ENCODE peak calls at places on chromosomes 12 and 14, in nine cellular contexts. One of them, this sample, is unnamed.
A peak's percentile ranks its signal among the peaks of the same experiment; 100 is the strongest.

GRCh38 chr12:79421236-79421740 is 269.5 kb downstream of the PAWR start:
- DNase-seq in activated naive CD4-positive, alpha-beta T cell: no peak
- DNase-seq in naive thymus-derived CD8-positive, alpha-beta T cell: no peak
- DNase-seq in progenitor cell of endocrine pancreas: no peak
- DNase-seq in HT-29: no peak
- DNase-seq in SK-N-SH: no peak
- DNase-seq in gastrocnemius medialis: no peak
- DNase-seq in H7: no peak
- DNase-seq in HS-5: no peak
- DNase-seq in this sample: no peak

GRCh38 chr12:91142184-91142583 is 30.9 kb upstream of the LUM start:
- DNase-seq in activated naive CD4-positive, alpha-beta T cell: no peak
- DNase-seq in progenitor cell of endocrine pancreas: no peak
- DNase-seq in HS-5: no peak
- DNase-seq in gastrocnemius medialis: no peak
- DNase-seq in SK-N-SH: no peak
- DNase-seq in naive thymus-derived CD8-positive, alpha-beta T cell: no peak
- DNase-seq in H7: no peak
- DNase-seq in HT-29: no peak
- DNase-seq in this sample: no peak

GRCh38 chr12:15230751-15231150 is 9.5 kb upstream of the RERG start:
- DNase-seq in naive thymus-derived CD8-positive, alpha-beta T cell: no peak
- DNase-seq in H7: no peak
- DNase-seq in gastrocnemius medialis: no peak
- DNase-seq in progenitor cell of endocrine pancreas: no peak
- DNase-seq in HS-5: no peak
- DNase-seq in activated naive CD4-positive, alpha-beta T cell: no peak
- DNase-seq in SK-N-SH: no peak
- DNase-seq in HT-29: no peak
- DNase-seq in this sample: no peak

GRCh38 chr12:112798019-112798760 is 6.6 kb downstream of the RPH3A start:
- DNase-seq in naive thymus-derived CD8-positive, alpha-beta T cell: no peak
- DNase-seq in H7: no peak
- DNase-seq in activated naive CD4-positive, alpha-beta T cell: no peak
- DNase-seq in progenitor cell of endocrine pancreas: no peak
- DNase-seq in HT-29: no peak
- DNase-seq in gastrocnemius medialis: no peak
- DNase-seq in HS-5: no peak
- DNase-seq in SK-N-SH: peak; percentile 30
- DNase-seq in this sample: peak; percentile 31

GRCh38 chr14:61174395-61175386 is 106.4 kb downstream of the TMEM30B start:
- DNase-seq in naive thymus-derived CD8-positive, alpha-beta T cell: no peak
- DNase-seq in gastrocnemius medialis: no peak
- DNase-seq in H7: peak; percentile 20
- DNase-seq in HT-29: no peak
- DNase-seq in activated naive CD4-positive, alpha-beta T cell: no peak
- DNase-seq in progenitor cell of endocrine pancreas: no peak
- DNase-seq in SK-N-SH: no peak
- DNase-seq in HS-5: no peak
- DNase-seq in this sample: no peak

GRCh38 chr14:90968025-90968424 is 92.4 kb downstream of the RPS6KA5 start:
- DNase-seq in progenitor cell of endocrine pancreas: no peak
- DNase-seq in HT-29: no peak
- DNase-seq in SK-N-SH: no peak
- DNase-seq in naive thymus-derived CD8-positive, alpha-beta T cell: no peak
- DNase-seq in HS-5: no peak
- DNase-seq in activated naive CD4-positive, alpha-beta T cell: no peak
- DNase-seq in H7: no peak
- DNase-seq in gastrocnemius medialis: no peak
- DNase-seq in this sample: no peak

GRCh38 chr12:84634526-84634925 is 278.1 kb downstream of the SLC6A15 start:
- DNase-seq in progenitor cell of endocrine pancreas: no peak
- DNase-seq in H7: no peak
- DNase-seq in SK-N-SH: no peak
- DNase-seq in gastrocnemius medialis: no peak
- DNase-seq in naive thymus-derived CD8-positive, alpha-beta T cell: no peak
- DNase-seq in HT-29: no peak
- DNase-seq in activated naive CD4-positive, alpha-beta T cell: no peak
- DNase-seq in HS-5: no peak
- DNase-seq in this sample: no peak

GRCh38 chr14:104746071-104746545 is 6.8 kb upstream of the SIVA1 start:
- DNase-seq in naive thymus-derived CD8-positive, alpha-beta T cell: no peak
- DNase-seq in HT-29: no peak
- DNase-seq in H7: no peak
- DNase-seq in gastrocnemius medialis: peak; percentile 21
- DNase-seq in progenitor cell of endocrine pancreas: no peak
- DNase-seq in SK-N-SH: no peak
- DNase-seq in activated naive CD4-positive, alpha-beta T cell: no peak
- DNase-seq in HS-5: no peak
- DNase-seq in this sample: no peak

GRCh38 chr12:6120796-6121473 is 3.5 kb downstream of the VWF start:
- DNase-seq in H7: no peak
- DNase-seq in progenitor cell of endocrine pancreas: no peak
- DNase-seq in activated naive CD4-positive, alpha-beta T cell: no peak
- DNase-seq in HT-29: no peak
- DNase-seq in naive thymus-derived CD8-positive, alpha-beta T cell: no peak
- DNase-seq in HS-5: no peak
- DNase-seq in gastrocnemius medialis: no peak
- DNase-seq in SK-N-SH: no peak
- DNase-seq in this sample: no peak

GRCh38 chr12:16062611-16063010 is 151.5 kb downstream of the DERA start:
- DNase-seq in progenitor cell of endocrine pancreas: no peak
- DNase-seq in H7: no peak
- DNase-seq in HT-29: no peak
- DNase-seq in activated naive CD4-positive, alpha-beta T cell: no peak
- DNase-seq in gastrocnemius medialis: no peak
- DNase-seq in naive thymus-derived CD8-positive, alpha-beta T cell: no peak
- DNase-seq in HS-5: peak; percentile 25
- DNase-seq in SK-N-SH: no peak
- DNase-seq in this sample: no peak

GRCh38 chr12:55068416-55069010 is 48.7 kb downstream of the NEUROD4 start:
- DNase-seq in naive thymus-derived CD8-positive, alpha-beta T cell: no peak
- DNase-seq in HS-5: peak; percentile 18
- DNase-seq in gastrocnemius medialis: no peak
- DNase-seq in progenitor cell of endocrine pancreas: peak; percentile 16
- DNase-seq in activated naive CD4-positive, alpha-beta T cell: no peak
- DNase-seq in HT-29: peak; percentile 62
- DNase-seq in SK-N-SH: peak; percentile 48
- DNase-seq in H7: peak; percentile 59
- DNase-seq in this sample: peak; percentile 35

GRCh38 chr12:53078425-53079225 is 565 bp downstream of the SPRYD3 start:
- DNase-seq in HT-29: peak; percentile 79
- DNase-seq in naive thymus-derived CD8-positive, alpha-beta T cell: peak; percentile 47
- DNase-seq in progenitor cell of endocrine pancreas: no peak
- DNase-seq in gastrocnemius medialis: no peak
- DNase-seq in H7: no peak
- DNase-seq in SK-N-SH: no peak
- DNase-seq in activated naive CD4-positive, alpha-beta T cell: peak; percentile 52
- DNase-seq in HS-5: peak; percentile 11
- DNase-seq in this sample: no peak

GRCh38 chr14:75315143-75315542 is 36.5 kb downstream of the FOS start:
- DNase-seq in HS-5: no peak
- DNase-seq in activated naive CD4-positive, alpha-beta T cell: no peak
- DNase-seq in progenitor cell of endocrine pancreas: no peak
- DNase-seq in HT-29: no peak
- DNase-seq in H7: no peak
- DNase-seq in gastrocnemius medialis: peak; percentile 12
- DNase-seq in naive thymus-derived CD8-positive, alpha-beta T cell: no peak
- DNase-seq in SK-N-SH: peak; percentile 45
- DNase-seq in this sample: no peak

GRCh38 chr14:51834218-51834617 is 26.2 kb upstream of the GNG2 start:
- DNase-seq in gastrocnemius medialis: no peak
- DNase-seq in HT-29: no peak
- DNase-seq in naive thymus-derived CD8-positive, alpha-beta T cell: no peak
- DNase-seq in H7: no peak
- DNase-seq in HS-5: no peak
- DNase-seq in activated naive CD4-positive, alpha-beta T cell: no peak
- DNase-seq in progenitor cell of endocrine pancreas: no peak
- DNase-seq in SK-N-SH: no peak
- DNase-seq in this sample: no peak

GRCh38 chr12:59570134-59570533 is 25.7 kb upstream of the SLC16A7 start:
- DNase-seq in H7: no peak
- DNase-seq in SK-N-SH: no peak
- DNase-seq in gastrocnemius medialis: no peak
- DNase-seq in naive thymus-derived CD8-positive, alpha-beta T cell: no peak
- DNase-seq in activated naive CD4-positive, alpha-beta T cell: no peak
- DNase-seq in HS-5: no peak
- DNase-seq in progenitor cell of endocrine pancreas: no peak
- DNase-seq in HT-29: no peak
- DNase-seq in this sample: no peak